ENCODE peak calls at places on chromosome 5, in eight cellular contexts. T, L, A, K, E, Z, M and B are unnamed samples.

GRCh38 chr5:1323803-1324173 is 21.1 kb downstream of the CLPTM1L start:
- DNase-seq in E (no peak), K (no peak), A (no peak), T (peak; percentile 37), L (no peak), Z (peak; percentile 8), M (no peak), B (no peak)

GRCh38 chr5:103624035-103624461 is 61.5 kb upstream of the NUDT12 start:
- DNase-seq in Z (no peak), L (no peak), K (peak; percentile 72), A (peak; percentile 99), E (no peak), T (no peak), M (no peak), B (no peak)

GRCh38 chr5:146541956-146542849 is 26.2 kb upstream of the GPR151 start:
- DNase-seq in E (peak; percentile 70), A (peak; percentile 57), M (peak; percentile 83), K (peak; percentile 85), T (peak; percentile 78), Z (peak; percentile 67), L (peak; percentile 77), B (peak; percentile 63)

GRCh38 chr5:172444626-172445365 is 9.5 kb downstream of the SH3PXD2B start:
- DNase-seq in L (no peak), A (no peak), T (no peak), Z (peak; percentile 21), M (no peak), E (no peak), K (no peak), B (no peak)

GRCh38 chr5:130616161-130616560 is 548.9 kb downstream of the HINT1 start:
- DNase-seq in L (no peak), T (no peak), K (no peak), Z (no peak), M (no peak), A (no peak), E (no peak), B (no peak)

GRCh38 chr5:73531356-73531755 is 33.1 kb downstream of the BTF3 start:
- DNase-seq in T (no peak), L (no peak), K (no peak), E (no peak), A (no peak), Z (no peak), M (no peak), B (no peak)

GRCh38 chr5:55218966-55219365 is 8.1 kb downstream of the MCIDAS start:
- DNase-seq in T (peak; percentile 93), L (peak; percentile 89), K (peak; percentile 79), Z (no peak), E (no peak), A (no peak), M (no peak), B (no peak)

GRCh38 chr5:32143991-32144636 is 30.0 kb downstream of the GOLPH3 start:
- DNase-seq in T (no peak), E (no peak), M (no peak), L (no peak), K (no peak), A (no peak), Z (no peak), B (no peak)

GRCh38 chr5:144469106-144469505 is 298.4 kb downstream of the KCTD16 start:
- DNase-seq in L (no peak), A (no peak), M (no peak), K (no peak), Z (no peak), T (no peak), E (no peak), B (no peak)

GRCh38 chr5:1167728-1168709 is 33.4 kb upstream of the SLC6A19 start:
- DNase-seq in Z (peak; percentile 69), T (peak; percentile 79), L (peak; percentile 78), E (peak; percentile 75), A (peak; percentile 76), M (peak; percentile 76), K (peak; percentile 84), B (peak; percentile 64)

GRCh38 chr5:180598797-180599589 is 7.7 kb upstream of the SCGB3A1 start:
- DNase-seq in L (no peak), A (no peak), M (peak; percentile 43), T (peak; percentile 49), K (no peak), Z (no peak), E (no peak), B (peak; percentile 25)

GRCh38 chr5:176714067-176714466 is 66.8 kb downstream of the TSPAN17 start:
- DNase-seq in A (no peak), M (no peak), K (peak; percentile 65), T (no peak), L (no peak), E (no peak), Z (no peak), B (no peak)

GRCh38 chr5:52948418-52949076 is 40.6 kb upstream of the ITGA2 start:
- DNase-seq in A (peak; percentile 90), E (peak; percentile 81), K (peak; percentile 89), Z (peak; percentile 74), M (peak; percentile 69), T (no peak), L (peak; percentile 69), B (no peak)

GRCh38 chr5:93790401-93790800 is 49.0 kb upstream of the POU5F2 start:
- DNase-seq in K (peak; percentile 84), L (no peak), M (no peak), A (peak; percentile 87), T (no peak), E (no peak), Z (no peak), B (no peak)

GRCh38 chr5:73314395-73315195 is 134.0 kb downstream of the FOXD1 start:
- DNase-seq in T (no peak), Z (no peak), M (no peak), L (no peak), E (no peak), A (peak; percentile 26), K (peak; percentile 71), B (no peak)

GRCh38 chr5:39333104-39333503 is 31.2 kb downstream of the C9 start:
- DNase-seq in L (no peak), Z (no peak), A (no peak), M (no peak), K (no peak), E (no peak), T (no peak), B (no peak)

GRCh38 chr5:51556833-51557232 is 173.6 kb downstream of the ISL1 start:
- DNase-seq in K (no peak), A (no peak), Z (no peak), M (no peak), T (no peak), E (no peak), L (no peak), B (no peak)

GRCh38 chr5:144309265-144309664 is 138.6 kb downstream of the KCTD16 start:
- DNase-seq in M (no peak), Z (no peak), K (no peak), L (no peak), A (peak; percentile 5), E (no peak), T (no peak), B (no peak)

GRCh38 chr5:102965653-102966052 is 154.3 kb downstream of the GIN1 start:
- DNase-seq in M (no peak), K (no peak), T (no peak), Z (no peak), A (no peak), E (no peak), L (no peak), B (no peak)

GRCh38 chr5:179464631-179465030 is 85.7 kb upstream of the RUFY1 start:
- DNase-seq in K (no peak), T (peak; percentile 53), E (no peak), A (no peak), Z (no peak), M (no peak), L (no peak), B (no peak)

GRCh38 chr5:2783223-2783622 is 31.7 kb upstream of the IRX2 start:
- DNase-seq in M (no peak), K (no peak), A (no peak), T (no peak), E (no peak), L (no peak), Z (no peak), B (no peak)

GRCh38 chr5:66854429-66854828 is 258.2 kb downstream of the MAST4 start:
- DNase-seq in K (no peak), L (no peak), Z (no peak), T (no peak), A (no peak), E (no peak), M (no peak), B (no peak)
- TF ChIP-seq CTCF in K (no peak), L (no peak), Z (no peak), T (no peak), A (no peak), E (no peak), M (no peak), B (no peak)

GRCh38 chr5:159091051-159091450 is 8.7 kb downstream of the EBF1 start:
- DNase-seq in L (no peak), Z (no peak), T (no peak), M (no peak), K (no peak), A (no peak), E (no peak), B (no peak)
- H3K27ac ChIP-seq in L (no peak overlapping the region), Z (peak overlapping the region; percentile 87), T (no peak overlapping the region), M (peak overlapping the region; percentile 13), K (no peak overlapping the region), A (no peak overlapping the region), E (no peak overlapping the region), B (no peak overlapping the region)

GRCh38 chr5:110161162-110161561 is 471.4 kb downstream of the MAN2A1 start:
- DNase-seq in M (no peak), T (no peak), L (no peak), K (peak; percentile 28), A (no peak), Z (no peak), E (no peak), B (no peak)

DNA sequence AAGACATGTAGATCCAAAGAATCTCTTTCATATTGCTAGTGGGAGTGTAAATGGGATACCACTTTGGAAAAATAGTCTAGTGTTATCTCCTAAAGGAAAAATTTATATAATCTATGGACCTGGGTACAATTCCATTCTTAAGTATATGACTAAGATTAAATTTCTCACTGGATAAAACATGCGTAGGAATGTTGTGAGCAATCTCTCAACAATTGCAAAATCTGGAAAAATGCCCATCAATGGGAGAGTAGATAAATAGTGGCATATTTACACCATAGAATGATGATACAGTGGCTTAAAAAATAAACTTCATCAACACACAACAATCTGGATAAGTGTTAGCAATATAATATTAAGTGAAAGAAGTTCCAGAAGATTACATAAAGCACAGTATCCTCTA is 469.5 kb downstream of the MAN2A1 start:
- DNase-seq in E (no peak), M (no peak), T (no peak), A (peak; percentile 47), K (peak; percentile 89), Z (no peak), L (no peak), B (no peak)
- H3K4me3 ChIP-seq in E (no peak overlapping the region), M (no peak overlapping the region), T (no peak overlapping the region), A (no peak overlapping the region), K (no peak overlapping the region), Z (no peak overlapping the region), L (no peak overlapping the region), B (no peak overlapping the region)

GRCh38 chr5:132655821-132656773 is 1.9 kb upstream of the IL13 start:
- DNase-seq in A (peak; percentile 19), M (peak; percentile 60), Z (no peak), T (no peak), K (no peak), E (no peak), L (no peak), B (no peak)
- TF ChIP-seq CTCF in A (no peak), M (no peak), Z (peak; percentile 25), T (no peak), K (no peak), E (no peak), L (no peak), B (no peak)